ENCODE peak calls at places on chromosomes 11 and 22, in seven cellular contexts. One of them, this sample, is unnamed.

GRCh38 chr11:36619502-36619901 is 21.5 kb upstream of the RAG2 start:
- DNase-seq in aorta: no peak
- DNase-seq in mammary epithelial cell: no peak
- DNase-seq in hepatocyte: no peak
- DNase-seq in GM23338: no peak
- DNase-seq in spleen: no peak
- DNase-seq in neuronal stem cell: no peak
- DNase-seq in this sample: no peak

GRCh38 chr11:2666828-2667570 is 32.8 kb downstream of the KCNQ1OT1 start:
- DNase-seq in aorta: peak; percentile 67
- DNase-seq in mammary epithelial cell: no peak
- DNase-seq in hepatocyte: no peak
- DNase-seq in GM23338: no peak
- DNase-seq in spleen: peak; percentile 35
- DNase-seq in neuronal stem cell: no peak
- DNase-seq in this sample: no peak

GRCh38 chr11:48085688-48086087 is 105.3 kb downstream of the PTPRJ start:
- DNase-seq in aorta: no peak
- DNase-seq in mammary epithelial cell: no peak
- DNase-seq in hepatocyte: no peak
- DNase-seq in GM23338: no peak
- DNase-seq in spleen: no peak
- DNase-seq in neuronal stem cell: no peak
- DNase-seq in this sample: no peak

GRCh38 chr11:64044730-64045386 is 9.1 kb downstream of the FLRT1 start:
- DNase-seq in aorta: no peak
- DNase-seq in mammary epithelial cell: no peak
- DNase-seq in hepatocyte: no peak
- DNase-seq in GM23338: no peak
- DNase-seq in spleen: no peak
- DNase-seq in neuronal stem cell: no peak
- DNase-seq in this sample: no peak

GRCh38 chr22:38462960-38463784 is 4.7 kb upstream of the KDELR3 start:
- DNase-seq in aorta: peak; percentile 72
- DNase-seq in mammary epithelial cell: no peak
- DNase-seq in hepatocyte: peak; percentile 74
- DNase-seq in GM23338: peak; percentile 87
- DNase-seq in spleen: peak; percentile 72
- DNase-seq in neuronal stem cell: no peak
- DNase-seq in this sample: peak; percentile 90

GRCh38 chr22:30607939-30608338 is 965 bp downstream of the TCN2 start:
- DNase-seq in aorta: no peak
- DNase-seq in mammary epithelial cell: no peak
- DNase-seq in hepatocyte: no peak
- DNase-seq in GM23338: no peak
- DNase-seq in spleen: no peak
- DNase-seq in neuronal stem cell: no peak
- DNase-seq in this sample: no peak

GRCh38 chr11:74676596-74676995 is 54.6 kb downstream of the CHRDL2 start:
- DNase-seq in aorta: peak; percentile 71
- DNase-seq in mammary epithelial cell: no peak
- DNase-seq in hepatocyte: no peak
- DNase-seq in GM23338: no peak
- DNase-seq in spleen: peak; percentile 43
- DNase-seq in neuronal stem cell: no peak
- DNase-seq in this sample: no peak

GRCh38 chr11:134533511-134533910 is 121.5 kb upstream of the B3GAT1 start:
- DNase-seq in aorta: no peak
- DNase-seq in mammary epithelial cell: no peak
- DNase-seq in hepatocyte: no peak
- DNase-seq in GM23338: no peak
- DNase-seq in spleen: no peak
- DNase-seq in neuronal stem cell: no peak
- DNase-seq in this sample: no peak

GRCh38 chr11:3223932-3224729 is 5.5 kb upstream of the MRGPRG start:
- DNase-seq in aorta: peak; percentile 66
- DNase-seq in mammary epithelial cell: no peak
- DNase-seq in hepatocyte: no peak
- DNase-seq in GM23338: peak; percentile 25
- DNase-seq in spleen: peak; percentile 64
- DNase-seq in neuronal stem cell: no peak
- DNase-seq in this sample: peak; percentile 82

GRCh38 chr11:92393218-92393617 is 168.6 kb downstream of the FAT3 start:
- DNase-seq in aorta: no peak
- DNase-seq in mammary epithelial cell: no peak
- DNase-seq in hepatocyte: no peak
- DNase-seq in GM23338: no peak
- DNase-seq in spleen: no peak
- DNase-seq in neuronal stem cell: no peak
- DNase-seq in this sample: no peak

GRCh38 chr11:45997599-45997998 is 75.1 kb downstream of the LARGE2 start:
- DNase-seq in aorta: no peak
- DNase-seq in mammary epithelial cell: peak; percentile 25
- DNase-seq in hepatocyte: no peak
- DNase-seq in GM23338: no peak
- DNase-seq in spleen: no peak
- DNase-seq in neuronal stem cell: no peak
- DNase-seq in this sample: no peak

GRCh38 chr22:44133901-44134511 is 46.7 kb upstream of the PARVG start:
- DNase-seq in aorta: peak; percentile 74
- DNase-seq in mammary epithelial cell: no peak
- DNase-seq in hepatocyte: no peak
- DNase-seq in GM23338: no peak
- DNase-seq in spleen: peak; percentile 52
- DNase-seq in neuronal stem cell: no peak
- DNase-seq in this sample: no peak

GRCh38 chr11:104653011-104653806 is 245.1 kb downstream of the CASP12 start:
- DNase-seq in aorta: no peak
- DNase-seq in mammary epithelial cell: no peak
- DNase-seq in hepatocyte: no peak
- DNase-seq in GM23338: no peak
- DNase-seq in spleen: no peak
- DNase-seq in neuronal stem cell: no peak
- DNase-seq in this sample: no peak

GRCh38 chr11:64456509-64457320 is 97.8 kb downstream of the RPS6KA4 start:
- DNase-seq in aorta: peak; percentile 57
- DNase-seq in mammary epithelial cell: no peak
- DNase-seq in hepatocyte: no peak
- DNase-seq in GM23338: no peak
- DNase-seq in spleen: peak; percentile 36
- DNase-seq in neuronal stem cell: no peak
- DNase-seq in this sample: no peak

GRCh38 chr22:50299724-50300619 is 7.5 kb downstream of the PLXNB2 start:
- DNase-seq in aorta: no peak
- DNase-seq in mammary epithelial cell: no peak
- DNase-seq in hepatocyte: peak; percentile 77
- DNase-seq in GM23338: peak; percentile 91
- DNase-seq in spleen: no peak
- DNase-seq in neuronal stem cell: no peak
- DNase-seq in this sample: peak; percentile 98

GRCh38 chr11:125345706-125346561 is 150.1 kb downstream of the FEZ1 start:
- DNase-seq in aorta: peak; percentile 92
- DNase-seq in mammary epithelial cell: peak; percentile 32
- DNase-seq in hepatocyte: peak; percentile 84
- DNase-seq in GM23338: peak; percentile 90
- DNase-seq in spleen: peak; percentile 78
- DNase-seq in neuronal stem cell: peak; percentile 77
- DNase-seq in this sample: peak; percentile 90

GRCh38 chr22:17802411-17802810 is 28.1 kb upstream of the BID start:
- DNase-seq in aorta: no peak
- DNase-seq in mammary epithelial cell: no peak
- DNase-seq in hepatocyte: no peak
- DNase-seq in GM23338: no peak
- DNase-seq in spleen: no peak
- DNase-seq in neuronal stem cell: no peak
- DNase-seq in this sample: no peak

DNA sequence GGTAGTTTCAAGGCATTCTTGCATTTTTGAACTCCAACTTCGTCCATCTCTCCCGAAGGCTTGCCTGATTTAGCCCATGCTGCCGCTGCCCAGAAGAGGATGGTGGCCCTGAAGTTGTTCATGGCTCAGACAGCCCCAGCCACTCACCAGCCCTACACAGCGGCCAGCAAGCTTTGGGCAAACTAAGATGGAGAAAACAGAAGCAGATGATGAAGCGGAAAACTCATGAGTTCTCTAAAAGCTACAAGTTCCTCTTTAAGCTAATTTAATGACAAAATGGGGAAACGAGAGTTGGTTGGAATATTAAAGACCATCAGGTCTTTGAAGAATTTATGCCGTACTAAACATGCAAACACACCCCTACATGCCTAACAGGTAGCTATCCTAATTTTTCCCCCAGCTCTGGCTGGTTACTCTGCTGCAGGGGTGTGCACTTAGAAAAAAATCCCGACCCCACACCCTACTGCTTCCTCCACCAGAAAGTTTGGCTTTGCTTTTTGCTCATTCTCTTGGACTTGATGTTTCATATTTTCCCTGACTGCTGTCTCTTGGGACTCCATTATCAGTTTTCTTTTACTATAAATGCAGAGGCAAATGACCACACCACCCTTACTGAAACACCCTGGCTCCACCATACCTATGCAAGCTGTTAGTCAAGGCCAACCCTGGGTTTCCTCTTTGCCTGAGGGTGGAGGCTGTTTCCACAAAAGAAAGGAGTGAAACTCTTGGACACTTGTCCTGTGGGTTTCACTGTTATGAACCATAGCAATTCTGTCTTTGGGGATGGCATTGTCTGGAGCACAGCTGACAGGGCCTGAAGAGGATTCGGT is at the start of gene MPEG1:
- DNase-seq in aorta: no peak
- DNase-seq in mammary epithelial cell: no peak
- DNase-seq in hepatocyte: no peak
- DNase-seq in GM23338: no peak
- DNase-seq in spleen: peak; percentile 82
- DNase-seq in neuronal stem cell: no peak
- DNase-seq in this sample: no peak
- H3K4me3 ChIP-seq in aorta: no peak within 1 kb of the TSS
- H3K4me3 ChIP-seq in mammary epithelial cell: no peak within 1 kb of the TSS
- H3K4me3 ChIP-seq in hepatocyte: no peak within 1 kb of the TSS
- H3K4me3 ChIP-seq in GM23338: no peak within 1 kb of the TSS
- H3K4me3 ChIP-seq in spleen: peak within 1 kb of the TSS; percentile 46
- H3K4me3 ChIP-seq in neuronal stem cell: no peak within 1 kb of the TSS
- H3K4me3 ChIP-seq in this sample: no peak within 1 kb of the TSS

DNA sequence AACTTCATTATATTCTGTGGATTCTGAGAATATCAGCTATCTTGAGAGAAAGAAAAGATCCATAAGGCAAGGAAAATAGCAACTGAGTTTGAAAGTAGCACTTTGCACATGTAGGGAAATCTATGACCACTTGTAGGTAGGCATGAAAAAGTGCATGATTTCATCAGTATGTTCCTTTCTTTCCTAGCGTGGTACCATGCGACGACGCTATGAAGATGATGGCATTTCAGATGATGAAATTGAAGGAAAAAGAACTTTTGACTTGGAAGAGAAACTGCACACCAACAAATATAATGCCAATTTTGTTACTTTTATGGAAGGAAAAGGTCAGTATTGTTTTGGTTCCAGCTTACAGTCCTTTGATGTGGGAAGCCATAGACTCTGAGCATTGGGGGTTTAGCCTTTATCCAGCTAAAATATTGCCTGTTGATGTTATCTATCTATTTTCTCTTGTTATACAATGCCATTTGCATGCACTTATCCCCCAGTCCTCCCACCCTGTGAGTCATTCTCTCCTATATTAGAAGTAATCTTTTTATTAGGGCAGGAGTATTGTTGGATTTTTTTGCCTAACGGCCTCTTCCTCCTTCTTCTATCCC is 60.9 kb downstream of the KDM2A start:
- DNase-seq in aorta: no peak
- DNase-seq in mammary epithelial cell: no peak
- DNase-seq in hepatocyte: no peak
- DNase-seq in GM23338: no peak
- DNase-seq in spleen: no peak
- DNase-seq in neuronal stem cell: no peak
- DNase-seq in this sample: no peak
- H3K36me3 ChIP-seq in aorta: no peaks in the 10 kb centered on the region
- H3K36me3 ChIP-seq in mammary epithelial cell: peaks cover 20% of the 10 kb centered on the region
- H3K36me3 ChIP-seq in hepatocyte: peaks cover 4% of the 10 kb centered on the region
- H3K36me3 ChIP-seq in GM23338: peaks cover 16% of the 10 kb centered on the region
- H3K36me3 ChIP-seq in spleen: no peaks in the 10 kb centered on the region
- H3K36me3 ChIP-seq in neuronal stem cell: peaks cover 52% of the 10 kb centered on the region
- H3K36me3 ChIP-seq in this sample: no peaks in the 10 kb centered on the region

GRCh38 chr11:73379189-73379880 is 3.1 kb downstream of the RELT start:
- DNase-seq in aorta: no peak
- DNase-seq in mammary epithelial cell: no peak
- DNase-seq in hepatocyte: no peak
- DNase-seq in GM23338: no peak
- DNase-seq in spleen: no peak
- DNase-seq in neuronal stem cell: no peak
- DNase-seq in this sample: no peak

GRCh38 chr11:73375830-73376167 is 400 bp upstream of the RELT start:
- DNase-seq in aorta: no peak
- DNase-seq in mammary epithelial cell: no peak
- DNase-seq in hepatocyte: no peak
- DNase-seq in GM23338: no peak
- DNase-seq in spleen: no peak
- DNase-seq in neuronal stem cell: no peak
- DNase-seq in this sample: no peak

GRCh38 chr11:73376168-73376802 is at the start of gene RELT:
- DNase-seq in aorta: peak; percentile 97
- DNase-seq in mammary epithelial cell: peak; percentile 90
- DNase-seq in hepatocyte: peak; percentile 97
- DNase-seq in GM23338: peak; percentile 91
- DNase-seq in spleen: peak; percentile 99
- DNase-seq in neuronal stem cell: peak; percentile 91
- DNase-seq in this sample: peak; percentile 100

GRCh38 chr11:73374130-73374529 is 2.1 kb upstream of the RELT start:
- DNase-seq in aorta: no peak
- DNase-seq in mammary epithelial cell: no peak
- DNase-seq in hepatocyte: no peak
- DNase-seq in GM23338: no peak
- DNase-seq in spleen: no peak
- DNase-seq in neuronal stem cell: no peak
- DNase-seq in this sample: no peak

GRCh38 chr11:73376803-73377629 is 817 bp downstream of the RELT start:
- DNase-seq in aorta: peak; percentile 88
- DNase-seq in mammary epithelial cell: peak; percentile 81
- DNase-seq in hepatocyte: peak; percentile 75
- DNase-seq in GM23338: peak; percentile 64
- DNase-seq in spleen: peak; percentile 92
- DNase-seq in neuronal stem cell: no peak
- DNase-seq in this sample: peak; percentile 80
- H3K27me3 ChIP-seq in aorta: no peaks in the 10 kb centered on the region
- H3K27me3 ChIP-seq in mammary epithelial cell: no peaks in the 10 kb centered on the region
- H3K27me3 ChIP-seq in hepatocyte: no peaks in the 10 kb centered on the region
- H3K27me3 ChIP-seq in GM23338: peaks cover 13% of the 10 kb centered on the region
- H3K27me3 ChIP-seq in spleen: no peaks in the 10 kb centered on the region
- H3K27me3 ChIP-seq in neuronal stem cell: no peaks in the 10 kb centered on the region
- H3K27me3 ChIP-seq in this sample: peaks cover 3% of the 10 kb centered on the region

DNA sequence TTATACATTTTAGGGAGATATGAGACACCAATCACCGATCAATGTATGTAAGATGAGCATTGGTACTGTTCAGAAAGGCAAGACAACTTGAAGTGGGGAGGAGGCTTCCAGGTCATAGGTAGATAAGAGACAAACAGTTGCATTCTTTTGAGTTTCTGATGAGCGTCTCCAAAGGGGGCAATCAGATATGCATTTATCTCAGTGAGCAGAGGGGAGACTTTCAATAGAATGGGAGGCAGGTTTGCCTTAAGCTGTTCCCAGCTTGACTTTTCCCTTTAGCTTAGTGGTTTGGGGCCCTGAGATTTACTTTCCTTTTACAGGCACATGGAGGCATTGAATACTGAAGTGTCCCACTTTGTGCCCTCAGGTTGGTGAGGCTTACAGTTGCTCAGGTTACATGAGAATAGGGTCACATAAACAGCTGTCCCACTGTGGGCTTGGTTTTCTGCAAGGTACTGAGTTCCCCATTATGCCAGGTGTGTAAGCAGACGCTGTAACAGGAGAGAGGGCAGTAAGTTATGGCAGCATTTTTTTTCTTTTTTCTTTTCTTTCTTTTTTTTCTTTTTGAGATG is 129.8 kb upstream of the SERPIND1 start:
- DNase-seq in aorta: no peak
- DNase-seq in mammary epithelial cell: no peak
- DNase-seq in hepatocyte: no peak
- DNase-seq in GM23338: no peak
- DNase-seq in spleen: no peak
- DNase-seq in neuronal stem cell: no peak
- DNase-seq in this sample: no peak
- H3K4me3 ChIP-seq in aorta: no peak overlapping the region
- H3K4me3 ChIP-seq in mammary epithelial cell: no peak overlapping the region
- H3K4me3 ChIP-seq in hepatocyte: no peak overlapping the region
- H3K4me3 ChIP-seq in GM23338: no peak overlapping the region
- H3K4me3 ChIP-seq in spleen: no peak overlapping the region
- H3K4me3 ChIP-seq in neuronal stem cell: no peak overlapping the region
- H3K4me3 ChIP-seq in this sample: no peak overlapping the region